ENCODE peak calls at places on chromosomes 5 and 9, in nine cellular contexts. P is HTR-8/SVneo; D is psoas muscle; M is effector memory CD8-positive, alpha-beta T cell; K is DND-41; Z is GM19239; G is RPMI7951; J is AG04449; Y is HEK293T. F is an unnamed sample.

GRCh38 chr9:21144620-21145019 is 3.0 kb upstream of the IFNW1 start:
- DNase-seq in P (no peak), K (no peak), D (no peak), Y (no peak), G (no peak), M (no peak), J (no peak), Z (no peak), F (no peak)

GRCh38 chr5:178292826-178293205 is 60.2 kb upstream of the PHYKPL start:
- DNase-seq in Y (no peak), Z (no peak), J (no peak), D (no peak), M (no peak), P (no peak), G (no peak), K (no peak), F (no peak)

GRCh38 chr9:137647096-137647709 is 28.4 kb downstream of the EHMT1 start:
- DNase-seq in K (no peak), P (no peak), Y (no peak), D (no peak), G (no peak), M (no peak), Z (no peak), J (no peak), F (no peak)

GRCh38 chr9:33927694-33928093 is 110.7 kb downstream of the UBE2R2 start:
- DNase-seq in M (no peak), Z (no peak), P (no peak), Y (no peak), J (no peak), G (no peak), D (no peak), K (no peak), F (no peak)

GRCh38 chr5:42566658-42567313 is 143.5 kb downstream of the GHR start:
- DNase-seq in J (peak; percentile 24), K (no peak), D (no peak), Z (no peak), P (no peak), Y (no peak), M (no peak), G (no peak), F (no peak)

GRCh38 chr5:117077142-117077541 is 502.5 kb upstream of the SEMA6A start:
- DNase-seq in D (no peak), M (no peak), Y (no peak), K (no peak), G (no peak), J (no peak), P (no peak), Z (no peak), F (no peak)

GRCh38 chr9:136728548-136729123 is 14.1 kb downstream of the LCN10 start:
- DNase-seq in Y (peak; percentile 34), Z (no peak), K (no peak), P (no peak), G (peak; percentile 52), D (peak; percentile 46), M (no peak), J (no peak), F (no peak)

GRCh38 chr9:18739641-18740318 is 265.8 kb downstream of the ADAMTSL1 start:
- DNase-seq in G (no peak), Z (no peak), Y (no peak), J (no peak), P (no peak), K (no peak), M (no peak), D (no peak), F (no peak)

GRCh38 chr5:125326114-125326513 is 579.7 kb upstream of the ZNF608 start:
- DNase-seq in D (peak; percentile 15), P (peak; percentile 42), K (no peak), Y (peak; percentile 69), Z (no peak), G (peak; percentile 91), J (no peak), M (no peak), F (peak; percentile 45)

GRCh38 chr5:132053483-132053882 is 7.0 kb upstream of the IL3 start:
- DNase-seq in M (no peak), J (no peak), D (no peak), G (no peak), Z (no peak), K (no peak), Y (no peak), P (no peak), F (no peak)

GRCh38 chr9:70085241-70085640 is 41.6 kb downstream of the MAMDC2 start:
- DNase-seq in Y (peak; percentile 16), G (peak; percentile 41), K (no peak), M (no peak), D (no peak), J (no peak), Z (no peak), P (peak; percentile 10), F (no peak)